ENCODE peak calls at places on chromosomes 12 and 14, in six cellular contexts. M, Z, C, N, X and U are unnamed samples.

GRCh38 chr12:66861157-66861750 is 182.4 kb upstream of the GRIP1 start:
- DNase-seq in M (peak), Z (peak), C (peak), N (peak), X (peak), U (peak)

GRCh38 chr12:55829967-55830600 is 697 bp upstream of the DNAJC14 start:
- DNase-seq in M (peak), Z (no peak), C (no peak), N (no peak), X (peak), U (no peak)

GRCh38 chr14:100071545-100071944 is 6.3 kb downstream of the EVL start:
- DNase-seq in M (no peak), Z (no peak), C (no peak), N (no peak), X (no peak), U (no peak)

GRCh38 chr14:57845802-57846531 is 19.9 kb downstream of the SLC35F4 start:
- DNase-seq in M (no peak), Z (no peak), C (no peak), N (no peak), X (peak), U (no peak)

GRCh38 chr14:100063314-100063941 is 1.8 kb upstream of the EVL start:
- DNase-seq in M (no peak), Z (no peak), C (no peak), N (no peak), X (no peak), U (no peak)

GRCh38 chr14:58944226-58944769 is 244.2 kb upstream of the DAAM1 start:
- DNase-seq in M (no peak), Z (no peak), C (no peak), N (no peak), X (peak), U (no peak)

GRCh38 chr12:40314927-40315326 is 90.1 kb downstream of the LRRK2 start:
- DNase-seq in M (no peak), Z (no peak), C (no peak), N (no peak), X (no peak), U (no peak)

GRCh38 chr12:122182887-122183587 is at the start of gene LRRC43:
- DNase-seq in M (peak), Z (no peak), C (no peak), N (peak), X (peak), U (peak)

GRCh38 chr12:388547-389137 is 478 bp downstream of the KDM5A start:
- DNase-seq in M (no peak), Z (peak), C (no peak), N (no peak), X (peak), U (peak)

GRCh38 chr12:16399110-16399509 is 51.7 kb downstream of the MGST1 start:
- DNase-seq in M (no peak), Z (no peak), C (no peak), N (no peak), X (no peak), U (no peak)

GRCh38 chr14:45135181-45135580 is 549 bp upstream of the FANCM start:
- DNase-seq in M (no peak), Z (peak), C (no peak), N (no peak), X (peak), U (no peak)

GRCh38 chr14:39682563-39682962 is 250.3 kb upstream of the FBXO33 start:
- DNase-seq in M (no peak), Z (no peak), C (no peak), N (no peak), X (peak), U (no peak)

GRCh38 chr12:108560321-108560721 is 652 bp downstream of the SART3 start:
- DNase-seq in M (no peak), Z (peak), C (no peak), N (no peak), X (peak), U (peak)

GRCh38 chr12:30862486-30862885 is 64.1 kb upstream of the TSPAN11 start:
- DNase-seq in M (no peak), Z (peak), C (no peak), N (no peak), X (no peak), U (no peak)

GRCh38 chr12:80818878-80819277 is 102.2 kb downstream of the MYF5 start:
- DNase-seq in M (no peak), Z (no peak), C (no peak), N (no peak), X (no peak), U (no peak)

GRCh38 chr12:31238764-31239387 is 87.1 kb downstream of the SINHCAF start:
- DNase-seq in M (peak), Z (peak), C (no peak), N (peak), X (peak), U (peak)

GRCh38 chr14:20455355-20456300 is 602 bp downstream of the APEX1 start:
- DNase-seq in M (no peak), Z (peak), C (no peak), N (no peak), X (no peak), U (peak)

GRCh38 chr12:53735556-53735955 is 8.3 kb upstream of the CALCOCO1 start:
- DNase-seq in M (no peak), Z (no peak), C (no peak), N (no peak), X (no peak), U (no peak)

GRCh38 chr14:94864421-94865195 is 94.7 kb upstream of the GSC start:
- DNase-seq in M (peak), Z (no peak), C (no peak), N (no peak), X (peak), U (no peak)

GRCh38 chr12:50507930-50508329 is 3.1 kb downstream of the DIP2B start:
- DNase-seq in M (no peak), Z (no peak), C (no peak), N (no peak), X (no peak), U (no peak)

DNA sequence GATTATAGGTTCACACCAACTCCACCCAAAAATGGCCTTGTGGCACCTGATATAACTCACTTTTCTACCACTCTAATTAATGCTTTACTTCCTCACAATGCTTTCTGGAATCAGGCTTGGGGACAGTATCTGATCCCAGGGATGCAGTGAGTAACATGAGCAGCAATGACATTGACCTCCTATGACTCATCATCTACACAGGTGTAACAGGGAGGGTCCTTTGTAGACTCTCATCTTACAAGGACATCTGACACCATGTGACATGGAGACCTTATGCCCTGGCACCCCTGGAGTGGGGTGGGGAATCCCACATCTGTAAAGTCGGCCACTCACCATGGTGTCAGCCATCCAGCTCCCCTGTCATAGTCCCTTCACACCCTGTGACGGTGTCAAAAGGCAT is 586.4 kb downstream of the MED13L start:
- DNase-seq in M (no peak), Z (no peak), C (no peak), N (no peak), X (peak), U (no peak)
- H2BK15ac ChIP-seq in M (no peak), Z (no peak), C (no peak), N (no peak), X (no peak), U (no peak)

GRCh38 chr14:69321601-69322330 is 61.8 kb downstream of the GALNT16 start:
- DNase-seq in M (no peak), Z (no peak), C (no peak), N (no peak), X (no peak), U (no peak)

GRCh38 chr14:69324341-69324931 is 64.5 kb downstream of the GALNT16 start:
- DNase-seq in M (no peak), Z (no peak), C (no peak), N (no peak), X (no peak), U (no peak)

GRCh38 chr14:69325086-69325485 is 65.1 kb downstream of the GALNT16 start:
- DNase-seq in M (no peak), Z (no peak), C (no peak), N (no peak), X (no peak), U (no peak)

GRCh38 chr14:69325646-69326265 is 65.8 kb downstream of the GALNT16 start:
- DNase-seq in M (no peak), Z (no peak), C (no peak), N (no peak), X (no peak), U (no peak)

GRCh38 chr14:69323266-69323966 is 63.5 kb downstream of the GALNT16 start:
- DNase-seq in M (no peak), Z (no peak), C (no peak), N (no peak), X (no peak), U (no peak)
- H3K23ac ChIP-seq in M (no peak), Z (no peak), C (no peak), N (no peak), X (no peak), U (no peak)

DNA sequence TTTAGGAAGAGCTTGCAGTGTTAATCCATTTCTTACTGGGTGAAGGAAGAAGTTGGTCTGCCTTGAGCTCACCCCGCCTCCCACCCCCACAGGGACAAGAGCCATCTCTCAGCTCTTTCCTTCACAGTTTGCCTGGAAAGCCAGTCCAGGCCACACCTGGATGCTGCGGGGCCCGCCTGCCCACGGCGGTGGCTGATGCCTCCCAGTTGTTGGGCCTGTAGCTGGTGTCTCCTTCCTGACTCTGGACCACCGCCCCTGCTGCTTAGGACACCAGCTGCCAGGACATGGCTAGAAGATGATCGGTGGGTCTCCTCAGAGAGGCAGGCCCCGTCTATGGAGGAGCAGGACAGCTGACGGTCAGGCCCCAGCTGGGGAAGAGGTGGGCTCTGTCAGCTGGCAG is 92.9 kb downstream of the TESC start:
- DNase-seq in M (no peak), Z (no peak), C (no peak), N (no peak), X (no peak), U (no peak)
- H2BK15ac ChIP-seq in M (no peak), Z (no peak), C (no peak), N (no peak), X (no peak), U (no peak)

GRCh38 chr12:126569706-126570105 is 1504.5 kb downstream of the AACS start:
- DNase-seq in M (no peak), Z (no peak), C (no peak), N (no peak), X (no peak), U (no peak)
- H3K23ac ChIP-seq in M (no peak), Z (no peak), C (no peak), N (no peak), X (no peak), U (no peak)

GRCh38 chr14:35699791-35700444 is 109.2 kb downstream of the RALGAPA1 start:
- DNase-seq in M (no peak), Z (no peak), C (no peak), N (no peak), X (no peak), U (no peak)
- H2BK15ac ChIP-seq in M (no peak), Z (no peak), C (no peak), N (no peak), X (no peak), U (no peak)

GRCh38 chr14:80523518-80524117 is 312.3 kb upstream of the DIO2 start:
- DNase-seq in M (no peak), Z (peak), C (no peak), N (no peak), X (no peak), U (no peak)

GRCh38 chr14:80518173-80518572 is 306.9 kb upstream of the DIO2 start:
- DNase-seq in M (no peak), Z (no peak), C (no peak), N (no peak), X (no peak), U (no peak)

GRCh38 chr14:80522936-80523335 is 311.6 kb upstream of the DIO2 start:
- DNase-seq in M (no peak), Z (peak), C (no peak), N (no peak), X (no peak), U (peak)

GRCh38 chr14:80521456-80521855 is 310.2 kb upstream of the DIO2 start:
- DNase-seq in M (no peak), Z (no peak), C (no peak), N (no peak), X (no peak), U (no peak)

GRCh38 chr14:80519002-80519401 is 307.7 kb upstream of the DIO2 start:
- DNase-seq in M (no peak), Z (no peak), C (no peak), N (no peak), X (no peak), U (no peak)
- H3K23ac ChIP-seq in M (no peak), Z (no peak), C (no peak), N (no peak), X (no peak), U (no peak)

GRCh38 chr12:5040368-5040767 is 3.3 kb upstream of the KCNA5 start:
- DNase-seq in M (no peak), Z (no peak), C (no peak), N (no peak), X (no peak), U (no peak)
- H2BK15ac ChIP-seq in M (no peak), Z (no peak), C (no peak), N (no peak), X (no peak), U (no peak)

DNA sequence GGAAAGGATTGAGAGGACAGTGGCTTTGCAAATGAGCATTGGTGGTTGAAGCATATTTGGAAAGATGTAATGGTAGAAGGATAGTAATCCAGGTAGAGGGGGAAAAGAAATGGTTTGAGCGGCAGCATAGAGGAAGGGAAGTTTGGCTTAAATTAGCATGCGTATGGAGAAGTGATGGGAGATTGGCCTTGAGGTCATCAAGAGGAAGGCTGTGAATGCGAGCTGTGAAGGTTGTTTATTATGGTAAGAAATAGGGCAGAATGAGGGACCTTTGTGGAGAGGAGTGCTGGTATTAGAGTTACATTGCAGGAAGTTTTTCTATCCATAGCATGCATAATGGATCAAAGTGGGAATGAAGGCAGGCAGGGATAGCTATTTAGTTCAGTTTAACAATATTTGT is 162.1 kb downstream of the TMTC2 start:
- DNase-seq in M (no peak), Z (no peak), C (no peak), N (no peak), X (no peak), U (no peak)
- H3K23ac ChIP-seq in M (no peak), Z (no peak), C (no peak), N (no peak), X (no peak), U (no peak)